ENCODE peak calls at places on chromosomes 5 and 9, in eight cellular contexts. V is epithelial cell of esophagus, N is B cell, J is nephron progenitor cell, X is foreskin fibroblast, B is kidney epithelial cell, T is activated B cell treated with CpG ODN at 0.5 μM for 24 hours, A is AG09309. F is an unnamed sample.

GRCh38 chr5:63128018-63128417 is 549.4 kb downstream of the LRRC70 start:
- DNase-seq in J (no peak), A (no peak), X (no peak), V (no peak), T (no peak), N (no peak), B (no peak), F (no peak)

GRCh38 chr5:116360008-116360853 is 214.4 kb downstream of the SEMA6A start:
- DNase-seq in B (no peak), N (no peak), V (no peak), X (peak; percentile 34), J (no peak), T (no peak), A (no peak), F (no peak)

GRCh38 chr9:137326436-137327060 is 24.5 kb upstream of the NRARP start:
- DNase-seq in N (peak; percentile 55), A (no peak), B (no peak), V (no peak), J (no peak), T (no peak), X (no peak), F (no peak)

GRCh38 chr9:115167175-115167574 is 49.2 kb upstream of the TNC start:
- DNase-seq in A (no peak), B (peak; percentile 69), N (no peak), V (peak; percentile 86), J (no peak), X (peak; percentile 82), T (no peak), F (no peak)

GRCh38 chr5:3414371-3414770 is 181.3 kb upstream of the IRX1 start:
- DNase-seq in X (no peak), N (no peak), A (no peak), B (no peak), V (no peak), J (no peak), T (no peak), F (no peak)

GRCh38 chr5:87411586-87412416 is 929 bp downstream of the CCNH start:
- DNase-seq in N (no peak), X (no peak), J (peak; percentile 7), A (no peak), B (no peak), V (peak; percentile 26), T (peak; percentile 18), F (peak; percentile 16)

GRCh38 chr5:179212870-179213269 is 132.4 kb downstream of the ADAMTS2 start:
- DNase-seq in J (no peak), V (no peak), N (no peak), X (no peak), A (no peak), B (no peak), T (no peak), F (no peak)

GRCh38 chr5:58077387-58077786 is 382.5 kb downstream of the PLK2 start:
- DNase-seq in X (no peak), V (no peak), T (no peak), B (no peak), A (no peak), N (no peak), J (no peak), F (no peak)

GRCh38 chr9:129838707-129839259 is 3.5 kb downstream of the USP20 start:
- DNase-seq in N (no peak), X (peak; percentile 76), B (no peak), T (no peak), A (peak; percentile 80), V (peak; percentile 71), J (no peak), F (no peak)

GRCh38 chr5:73998496-73998895 is 372.5 kb downstream of the ARHGEF28 start:
- DNase-seq in V (peak; percentile 61), J (no peak), N (no peak), B (peak; percentile 4), T (no peak), A (no peak), X (no peak), F (no peak)

GRCh38 chr5:175226506-175226905 is 217.5 kb downstream of the DRD1 start:
- DNase-seq in B (no peak), T (no peak), N (no peak), V (no peak), A (no peak), J (no peak), X (no peak), F (no peak)

GRCh38 chr9:121568541-121569265 is 69.1 kb upstream of the GGTA1 start:
- DNase-seq in N (no peak), J (no peak), A (no peak), V (peak; percentile 33), B (no peak), T (no peak), X (no peak), F (no peak)

GRCh38 chr5:37197340-37198050 is 51.7 kb downstream of the CPLANE1 start:
- DNase-seq in V (no peak), A (no peak), J (no peak), X (no peak), T (no peak), N (peak; percentile 23), B (no peak), F (no peak)

GRCh38 chr5:170390472-170390871 is 1.3 kb upstream of the KCNMB1 start:
- DNase-seq in A (no peak), T (no peak), V (no peak), B (no peak), N (no peak), X (no peak), J (no peak), F (no peak)

GRCh38 chr5:170387775-170388174 is 1.4 kb downstream of the KCNMB1 start:
- DNase-seq in N (no peak), V (no peak), B (no peak), T (no peak), X (no peak), A (no peak), J (no peak), F (no peak)

GRCh38 chr5:170388240-170388639 is 927 bp downstream of the KCNMB1 start:
- DNase-seq in N (no peak), B (no peak), V (no peak), T (no peak), X (no peak), A (no peak), J (no peak), F (no peak)

GRCh38 chr5:170388818-170389217 is 349 bp downstream of the KCNMB1 start:
- DNase-seq in T (no peak), B (no peak), N (no peak), A (no peak), V (no peak), J (no peak), X (no peak), F (no peak)

GRCh38 chr5:170389250-170389902 is at the start of gene KCNMB1:
- DNase-seq in X (no peak), B (no peak), T (no peak), A (no peak), J (no peak), V (no peak), N (no peak), F (no peak)
- TF ChIP-seq CTCF in X (no peak), B (no peak), T (no peak), A (no peak), J (no peak), V (no peak), N (no peak), F (no peak)

DNA sequence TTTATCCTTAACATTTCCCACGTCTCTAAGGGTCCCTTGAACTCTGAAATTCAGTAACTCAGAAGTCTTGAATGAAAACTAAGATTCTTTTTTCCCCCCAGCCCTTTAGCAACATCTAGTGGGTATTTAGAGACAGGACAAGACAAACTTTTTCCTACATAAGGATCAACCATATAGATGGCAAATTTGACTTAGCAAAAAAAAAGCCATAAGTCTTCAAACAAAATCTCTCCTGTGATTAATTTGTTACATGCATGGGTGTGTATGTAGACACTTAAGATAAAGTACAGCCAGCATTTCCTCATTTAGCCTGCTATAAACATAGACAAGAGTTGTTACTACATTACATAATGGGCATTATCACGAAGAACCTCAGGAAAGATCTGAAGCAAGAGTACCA is 29.1 kb upstream of the ANKRD31 start:
- DNase-seq in V (peak; percentile 70), B (no peak), T (no peak), X (peak; percentile 18), J (no peak), A (peak; percentile 13), N (no peak), F (no peak)
- TF ChIP-seq CTCF in V (peak; percentile 73), B (peak; percentile 72), T (no peak), X (peak; percentile 50), J (peak; percentile 54), A (peak; percentile 61), N (no peak), F (peak; percentile 47)

GRCh38 chr5:168047043-168047668 is 244.3 kb upstream of the WWC1 start:
- DNase-seq in A (no peak), T (no peak), V (peak; percentile 75), B (peak; percentile 42), X (no peak), N (no peak), J (peak; percentile 61), F (no peak)
- TF ChIP-seq CTCF in A (peak; percentile 35), T (no peak), V (peak; percentile 68), B (peak; percentile 68), X (peak; percentile 18), N (no peak), J (peak; percentile 60), F (no peak)

GRCh38 chr5:71587709-71588532 is 781 bp downstream of the MCCC2 start:
- DNase-seq in V (peak; percentile 13), J (no peak), B (no peak), N (no peak), T (no peak), X (no peak), A (no peak), F (no peak)

GRCh38 chr5:71589903-71590302 is 2.8 kb downstream of the MCCC2 start:
- DNase-seq in B (no peak), N (no peak), A (no peak), V (no peak), X (no peak), J (no peak), T (no peak), F (no peak)

GRCh38 chr5:71588533-71588885 is 1.4 kb downstream of the MCCC2 start:
- DNase-seq in N (no peak), V (no peak), X (no peak), A (no peak), J (no peak), B (no peak), T (no peak), F (no peak)

GRCh38 chr5:71586052-71586940 is 844 bp upstream of the MCCC2 start:
- DNase-seq in T (no peak), N (no peak), B (no peak), A (no peak), J (no peak), V (no peak), X (no peak), F (no peak)

DNA sequence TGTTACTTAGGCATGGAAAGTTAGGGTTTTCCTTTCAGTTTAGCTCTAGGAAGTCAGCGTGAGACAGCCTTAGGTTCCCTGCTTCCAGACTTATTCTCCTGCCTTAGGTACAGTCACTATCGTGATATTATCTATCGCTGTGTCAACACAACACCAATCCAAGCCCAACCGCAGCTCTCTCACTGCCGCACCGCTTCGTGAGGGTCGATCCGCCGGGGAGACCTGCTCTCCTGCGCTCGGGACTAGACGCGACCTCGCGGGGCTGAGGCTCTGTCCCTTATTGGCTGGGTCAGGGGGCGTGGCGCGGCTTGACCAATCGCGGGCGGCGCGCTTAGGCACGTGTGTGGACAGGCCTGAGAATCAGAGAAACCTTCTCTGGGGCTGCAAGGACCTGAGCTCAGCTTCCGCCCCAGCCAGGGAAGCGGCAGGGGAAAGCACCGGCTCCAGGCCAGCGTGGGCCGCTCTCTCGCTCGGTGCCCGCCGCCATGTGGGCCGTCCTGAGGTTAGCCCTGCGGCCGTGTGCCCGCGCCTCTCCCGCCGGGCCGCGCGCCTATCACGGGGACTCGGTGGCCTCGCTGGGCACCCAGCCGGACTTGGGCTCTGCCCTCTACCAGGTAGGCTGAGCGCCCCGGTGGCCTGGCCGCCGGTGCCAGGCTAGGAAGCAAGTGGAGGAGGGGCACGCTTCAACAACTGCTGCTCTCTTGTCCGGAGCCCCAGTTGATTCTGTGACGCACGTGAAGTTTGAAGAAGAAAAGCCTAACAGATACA is at the start of gene MCCC2:
- DNase-seq in J (peak; percentile 94), X (peak; percentile 92), B (peak; percentile 89), A (peak; percentile 67), V (peak; percentile 99), N (peak; percentile 93), T (peak; percentile 93), F (peak; percentile 98)
- TF ChIP-seq CTCF in J (no peak), X (no peak), B (no peak), A (no peak), V (no peak), N (no peak), T (no peak), F (no peak)

F was measured in natural killer cell.